ENCODE peak calls at places on chromosomes 5 and 9, in four cellular contexts. D is Calu3, K is HTR-8/SVneo, A is frontal cortex. T is an unnamed sample.

GRCh38 chr9:108654566-108654965 is 201.2 kb downstream of the ACTL7B start:
- DNase-seq in A (no peak), D (no peak), K (no peak), T (no peak)

GRCh38 chr5:175836741-175837729 is 34.3 kb upstream of the CPLX2 start:
- DNase-seq in K (no peak), A (no peak), D (no peak), T (peak; percentile 74)

GRCh38 chr5:157959355-157959754 is 100.4 kb upstream of the CLINT1 start:
- DNase-seq in K (no peak), D (no peak), A (no peak), T (no peak)

GRCh38 chr9:110283736-110284135 is 27.4 kb upstream of the TXN start:
- DNase-seq in K (no peak), D (peak; percentile 34), A (no peak), T (no peak)

GRCh38 chr9:129262261-129262660 is 84.2 kb upstream of the IER5L start:
- DNase-seq in D (no peak), K (no peak), A (no peak), T (no peak)

GRCh38 chr5:94031631-94032030 is 290.2 kb upstream of the POU5F2 start:
- DNase-seq in A (no peak), K (no peak), D (no peak), T (no peak)

GRCh38 chr5:19771174-19771835 is 216.7 kb downstream of the CDH18 start:
- DNase-seq in K (no peak), A (no peak), D (no peak), T (no peak)

GRCh38 chr9:91954841-91955471 is 4.9 kb upstream of the ROR2 start:
- DNase-seq in D (peak; percentile 59), A (no peak), K (peak; percentile 67), T (peak; percentile 52)

GRCh38 chr5:153520952-153521351 is 30.5 kb downstream of the GRIA1 start:
- DNase-seq in D (no peak), K (no peak), A (no peak), T (no peak)

GRCh38 chr9:88587885-88588628 is 53.1 kb downstream of the NXNL2 start:
- DNase-seq in A (no peak), D (no peak), K (no peak), T (no peak)

GRCh38 chr9:93467062-93467416 is 13.7 kb upstream of the FAM120AOS start:
- DNase-seq in D (no peak), K (no peak), A (no peak), T (no peak)

GRCh38 chr5:89417990-89418820 is 535.2 kb upstream of the MEF2C start:
- DNase-seq in K (no peak), A (no peak), D (no peak), T (no peak)

GRCh38 chr5:154285661-154286408 is 95.3 kb downstream of the GALNT10 start:
- DNase-seq in K (no peak), A (no peak), D (peak; percentile 26), T (no peak)

GRCh38 chr5:36841657-36842056 is 34.9 kb upstream of the NIPBL start:
- DNase-seq in D (no peak), K (no peak), A (no peak), T (no peak)

GRCh38 chr5:141668601-141669265 is 13.3 kb downstream of the ARAP3 start:
- DNase-seq in K (no peak), D (no peak), A (no peak), T (no peak)

GRCh38 chr5:96151891-96152290 is 190.2 kb upstream of the ELL2 start:
- DNase-seq in A (no peak), D (no peak), K (no peak), T (no peak)

GRCh38 chr9:95105519-95106287 is 211.8 kb downstream of the FANCC start:
- DNase-seq in K (no peak), A (no peak), D (no peak), T (no peak)

GRCh38 chr9:33193818-33194217 is 26.7 kb upstream of the B4GALT1 start:
- DNase-seq in K (no peak), A (no peak), D (no peak), T (no peak)

GRCh38 chr9:7912037-7912535 is 112.5 kb upstream of the DMAC1 start:
- DNase-seq in D (no peak), A (no peak), K (no peak), T (no peak)

GRCh38 chr9:95715911-95716435 is 159.5 kb upstream of the ERCC6L2 start:
- DNase-seq in D (no peak), K (no peak), A (no peak), T (no peak)

GRCh38 chr5:64690104-64690416 is 243 bp upstream of the SHISAL2B start:
- DNase-seq in D (no peak), A (no peak), K (peak; percentile 13), T (no peak)

T was measured in D721Med.